ENCODE peak calls at places on chromosomes 12 and 14, in seven cellular contexts. Z, D, M, N, A, S and F are unnamed samples.

GRCh38 chr12:115481141-115481540 is 796.4 kb downstream of the MED13L start:
- DNase-seq in M (no peak), S (no peak), Z (no peak), D (no peak), N (no peak), A (no peak), F (no peak)

GRCh38 chr14:57833304-57833703 is 32.6 kb downstream of the SLC35F4 start:
- DNase-seq in N (peak; percentile 74), M (peak; percentile 70), Z (no peak), A (no peak), S (peak; percentile 87), D (peak; percentile 98), F (peak; percentile 41)

GRCh38 chr12:46787496-46788055 is 38.2 kb downstream of the SLC38A4 start:
- DNase-seq in S (no peak), D (no peak), Z (no peak), M (no peak), A (no peak), N (no peak), F (no peak)

GRCh38 chr12:17304503-17305347 is 698.8 kb upstream of the LMO3 start:
- DNase-seq in S (peak; percentile 20), D (peak; percentile 84), Z (no peak), M (no peak), N (peak; percentile 89), A (no peak), F (peak; percentile 64)

GRCh38 chr12:69476276-69477017 is 6.3 kb downstream of the FRS2 start:
- DNase-seq in M (no peak), Z (peak; percentile 58), D (no peak), N (no peak), A (no peak), S (peak; percentile 10), F (no peak)

GRCh38 chr14:105167303-105168092 is 1.1 kb downstream of the JAG2 start:
- DNase-seq in M (no peak), N (no peak), A (no peak), Z (no peak), S (no peak), D (peak; percentile 51), F (peak; percentile 72)

GRCh38 chr14:96062010-96062409 is 22.8 kb downstream of the C14orf132 start:
- DNase-seq in Z (no peak), M (peak; percentile 19), D (no peak), S (no peak), A (no peak), N (no peak), F (no peak)

GRCh38 chr14:33934938-33935337 is 15.9 kb downstream of the EGLN3 start:
- DNase-seq in N (no peak), Z (no peak), D (no peak), A (no peak), S (no peak), M (no peak), F (no peak)

GRCh38 chr14:74697543-74697942 is 15.3 kb downstream of the AREL1 start:
- DNase-seq in A (no peak), S (no peak), D (peak; percentile 51), Z (no peak), M (no peak), N (no peak), F (no peak)

GRCh38 chr12:108935165-108935564 is 55.3 kb downstream of the DAO start:
- DNase-seq in S (no peak), D (no peak), Z (no peak), M (no peak), A (no peak), N (no peak), F (no peak)

GRCh38 chr12:90833228-90833627 is 121.7 kb downstream of the CCER1 start:
- DNase-seq in S (no peak), M (no peak), D (no peak), A (no peak), N (no peak), Z (no peak), F (no peak)

GRCh38 chr14:99681101-99681831 is 2.8 kb upstream of the CYP46A1 start:
- DNase-seq in Z (no peak), S (no peak), D (no peak), M (peak; percentile 52), A (no peak), N (no peak), F (no peak)